ENCODE peak calls at places on chromosome 4, in seven cellular contexts. O, K, D, X, N, T and Q are unnamed samples.

GRCh38 chr4:86895692-86896488 is 3.7 kb upstream of the C4orf36 start:
- DNase-seq in N (peak), X (peak), T (peak), O (peak), K (no peak), D (peak), Q (peak)

GRCh38 chr4:37685726-37686372 is 327 bp downstream of the RELL1 start:
- DNase-seq in D (peak), N (peak), T (peak), X (peak), O (peak), K (peak), Q (peak)

GRCh38 chr4:165207431-165208321 is at the start of gene KLHL2:
- DNase-seq in T (peak), D (peak), K (no peak), X (peak), N (peak), O (peak), Q (peak)

GRCh38 chr4:26330186-26330787 is 9.5 kb downstream of the RBPJ start:
- DNase-seq in K (no peak), N (peak), T (peak), O (peak), X (peak), D (peak), Q (peak)

GRCh38 chr4:182917182-182918043 is at the start of gene DCTD:
- DNase-seq in O (peak), K (no peak), N (peak), T (peak), D (peak), X (peak), Q (peak)

GRCh38 chr4:55733874-55734437 is 85.6 kb upstream of the EXOC1L start:
- DNase-seq in D (peak), O (peak), X (peak), N (peak), K (no peak), T (no peak), Q (peak)

GRCh38 chr4:172979332-172979731 is 189.3 kb upstream of the GALNT7 start:
- DNase-seq in X (no peak), O (no peak), D (no peak), K (peak), T (no peak), N (no peak), Q (no peak)

GRCh38 chr4:48340276-48340904 is 939 bp upstream of the SLAIN2 start:
- DNase-seq in X (peak), T (peak), O (peak), K (no peak), D (peak), N (peak), Q (peak)

GRCh38 chr4:66097271-66097670 is 427.0 kb upstream of the EPHA5 start:
- DNase-seq in X (peak), D (no peak), T (no peak), O (no peak), K (no peak), N (no peak), Q (no peak)

GRCh38 chr4:1176398-1177273 is 4.3 kb upstream of the SPON2 start:
- DNase-seq in T (no peak), K (no peak), D (no peak), O (no peak), N (no peak), X (no peak), Q (no peak)

GRCh38 chr4:142519342-142519741 is 326.8 kb downstream of the INPP4B start:
- DNase-seq in D (peak), N (no peak), K (no peak), T (no peak), O (no peak), X (no peak), Q (no peak)

GRCh38 chr4:114400531-114400930 is 198.1 kb upstream of the UGT8 start:
- DNase-seq in X (peak), T (no peak), O (no peak), N (peak), D (no peak), K (no peak), Q (no peak)

GRCh38 chr4:159748834-159749444 is 646.1 kb downstream of the RAPGEF2 start:
- DNase-seq in O (no peak), N (no peak), X (no peak), D (no peak), T (no peak), K (no peak), Q (no peak)

GRCh38 chr4:73729534-73730165 is 10.7 kb upstream of the CXCL8 start:
- DNase-seq in X (peak), D (peak), K (no peak), T (peak), O (peak), N (peak), Q (peak)

GRCh38 chr4:186297013-186297645 is 31.1 kb downstream of the F11 start:
- DNase-seq in D (peak), X (peak), O (peak), T (peak), K (no peak), N (peak), Q (peak)

GRCh38 chr4:9811796-9812195 is 30.4 kb downstream of the DRD5 start:
- DNase-seq in T (no peak), X (no peak), D (no peak), N (no peak), K (no peak), O (peak), Q (no peak)

GRCh38 chr4:26252349-26252748 is 68.5 kb upstream of the RBPJ start:
- DNase-seq in K (no peak), N (no peak), X (no peak), T (peak), D (no peak), O (no peak), Q (no peak)

GRCh38 chr4:107094332-107094731 is 58.2 kb upstream of the DKK2 start:
- DNase-seq in T (peak), N (peak), K (no peak), O (peak), D (peak), X (peak), Q (peak)

GRCh38 chr4:176840166-176840565 is 47.4 kb upstream of the VEGFC start:
- DNase-seq in O (peak), X (no peak), K (no peak), T (no peak), N (peak), D (peak), Q (peak)

GRCh38 chr4:147286846-147287587 is 193.9 kb upstream of the EDNRA start:
- DNase-seq in X (peak), K (no peak), D (peak), N (no peak), T (no peak), O (no peak), Q (peak)

GRCh38 chr4:13635281-13635799 is 7.8 kb upstream of the BOD1L1 start:
- DNase-seq in D (no peak), N (peak), T (no peak), X (no peak), K (no peak), O (no peak), Q (no peak)

GRCh38 chr4:101271516-101271915 is 75.8 kb downstream of the PPP3CA start:
- DNase-seq in X (no peak), D (peak), N (no peak), O (no peak), T (no peak), K (no peak), Q (peak)

GRCh38 chr4:181959121-181959520 is 284.1 kb upstream of the TENM3 start:
- DNase-seq in K (no peak), T (no peak), D (peak), N (peak), X (peak), O (no peak), Q (peak)

GRCh38 chr4:57081651-57082349 is 28.4 kb downstream of the IGFBP7 start:
- DNase-seq in K (no peak), O (no peak), T (no peak), X (no peak), D (no peak), N (no peak), Q (no peak)

GRCh38 chr4:47038263-47038662 is 6.9 kb downstream of the GABRB1 start:
- DNase-seq in T (no peak), D (no peak), X (no peak), N (no peak), K (no peak), O (no peak), Q (no peak)

GRCh38 chr4:166538491-166539005 is 665.5 kb downstream of the TLL1 start:
- DNase-seq in K (no peak), T (no peak), N (peak), D (no peak), O (no peak), X (peak), Q (no peak)

GRCh38 chr4:168076989-168077725 is 15.2 kb upstream of the ANXA10 start:
- DNase-seq in K (no peak), X (peak), N (peak), O (peak), D (peak), T (peak), Q (peak)

GRCh38 chr4:149029056-149029651 is 586.9 kb upstream of the NR3C2 start:
- DNase-seq in O (peak), T (no peak), X (peak), K (no peak), D (peak), N (no peak), Q (no peak)

GRCh38 chr4:167232805-167233522 is 1.3 kb downstream of the SPOCK3 start:
- DNase-seq in D (no peak), K (no peak), O (no peak), N (no peak), X (no peak), T (no peak), Q (no peak)

GRCh38 chr4:16120720-16121119 is 36.9 kb upstream of the PROM1 start:
- DNase-seq in D (peak), T (peak), O (peak), K (no peak), N (no peak), X (no peak), Q (no peak)

GRCh38 chr4:158006973-158007372 is 165.9 kb downstream of the GASK1B start:
- DNase-seq in K (no peak), D (no peak), X (no peak), O (no peak), N (no peak), T (no peak), Q (peak)

GRCh38 chr4:152340818-152341217 is 195.1 kb downstream of the FBXW7 start:
- DNase-seq in O (no peak), N (no peak), D (no peak), X (no peak), T (no peak), K (no peak), Q (no peak)

DNA sequence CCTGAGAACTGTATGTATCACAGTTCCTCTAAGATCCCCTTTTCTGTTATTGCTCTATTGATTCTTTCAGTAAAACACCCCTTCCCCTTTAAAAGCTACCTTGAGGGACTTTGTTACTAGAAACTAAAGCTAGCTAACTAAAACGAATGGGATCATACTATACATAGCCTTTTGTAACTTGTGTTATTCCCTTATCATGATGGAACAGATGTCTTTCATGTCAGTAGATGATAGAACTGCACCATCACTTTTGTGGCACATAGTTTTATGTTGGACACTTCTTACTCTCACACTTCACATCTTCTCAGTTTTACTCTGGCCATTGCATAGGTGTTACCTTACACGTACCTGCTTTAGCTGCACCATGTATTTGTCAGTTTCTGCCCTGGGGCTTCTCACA is 46.6 kb upstream of the PGRMC2 start:
- DNase-seq in T (no peak), K (no peak), D (no peak), O (no peak), N (no peak), X (no peak), Q (no peak)
- TF ChIP-seq CTCF in T (no peak), K (no peak), D (no peak), O (no peak), N (no peak), X (no peak), Q (no peak)

GRCh38 chr4:116899536-116899935 is 185.8 kb downstream of the TRAM1L1 start:
- DNase-seq in K (no peak), D (no peak), N (no peak), T (no peak), O (no peak), X (no peak), Q (no peak)
- H3K4me3 ChIP-seq in K (no peak), D (no peak), N (no peak), T (no peak), O (no peak), X (no peak), Q (no peak)

GRCh38 chr4:24243641-24244040 is 340.7 kb downstream of the DHX15 start:
- DNase-seq in T (no peak), N (no peak), O (no peak), D (no peak), X (no peak), K (no peak), Q (no peak)

GRCh38 chr4:24237709-24238108 is 346.6 kb downstream of the DHX15 start:
- DNase-seq in N (no peak), K (no peak), T (no peak), X (no peak), O (no peak), D (no peak), Q (no peak)

GRCh38 chr4:24236532-24236931 is 346.7 kb upstream of the PPARGC1A start:
- DNase-seq in D (peak), N (no peak), K (no peak), X (peak), O (no peak), T (no peak), Q (no peak)

GRCh38 chr4:24244663-24245519 is 339.5 kb downstream of the DHX15 start:
- DNase-seq in O (no peak), D (peak), X (no peak), N (peak), K (no peak), T (no peak), Q (no peak)

GRCh38 chr4:24240655-24241054 is 343.7 kb downstream of the DHX15 start:
- DNase-seq in T (no peak), D (no peak), N (no peak), X (no peak), O (no peak), K (no peak), Q (no peak)
- TF ChIP-seq CTCF in T (no peak), D (no peak), N (no peak), X (no peak), O (peak), K (no peak), Q (no peak)

DNA sequence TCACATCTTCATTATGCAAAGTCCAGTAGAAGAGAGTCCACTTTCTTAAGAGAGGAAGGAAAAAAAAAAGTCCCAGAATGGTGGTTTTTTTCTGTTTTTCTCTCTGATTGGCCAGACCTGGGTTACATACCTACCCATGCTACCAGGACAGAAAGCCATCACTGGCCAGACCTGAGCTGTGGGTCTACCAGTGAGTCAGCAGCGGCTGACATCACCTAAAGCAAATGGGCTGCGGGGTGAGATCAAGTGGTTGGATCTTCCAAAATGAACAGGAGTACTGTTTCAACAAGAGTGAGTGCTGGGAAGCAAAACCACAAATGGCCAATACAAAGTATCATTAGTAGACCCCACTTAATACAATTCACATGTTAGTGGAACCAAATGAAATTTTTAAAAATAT is 1.6 kb upstream of the NDST3 start:
- DNase-seq in K (no peak), X (peak), T (no peak), D (peak), O (no peak), N (peak), Q (peak)
- H3K4me3 ChIP-seq in K (no peak), X (no peak), T (no peak), D (no peak), O (no peak), N (peak), Q (no peak)